ENCODE peak calls at places on chromosomes 13 and 19, in seven cellular contexts. U is lower leg skin, I is BE2C, X is PC-9, Y is IMR-90, Z is WTC11, T is A549. L is an unnamed sample.

GRCh38 chr13:95650691-95651090 is 6.2 kb upstream of the DZIP1 start:
- DNase-seq in X (no peak), I (no peak), U (no peak), Y (no peak), T (no peak), Z (no peak), L (no peak)

GRCh38 chr19:13366529-13367143 is 139.6 kb downstream of the CACNA1A start:
- DNase-seq in Y (peak; percentile 31), U (no peak), Z (peak; percentile 16), X (peak; percentile 16), T (peak; percentile 20), I (no peak), L (peak; percentile 4)

GRCh38 chr19:17337675-17338439 is 504 bp downstream of the GTPBP3 start:
- DNase-seq in Y (no peak), U (no peak), Z (peak; percentile 48), I (peak; percentile 33), X (no peak), T (no peak), L (peak; percentile 53)

GRCh38 chr19:28667348-28667977 is 545.5 kb downstream of the UQCRFS1 start:
- DNase-seq in X (no peak), I (no peak), Y (no peak), Z (no peak), T (no peak), U (no peak), L (no peak)

GRCh38 chr13:85313761-85314503 is 485.3 kb downstream of the SLITRK6 start:
- DNase-seq in T (peak; percentile 0), X (peak; percentile 1), Z (no peak), U (no peak), Y (peak; percentile 46), I (peak; percentile 58), L (no peak)

GRCh38 chr19:6769006-6769637 is 1.9 kb upstream of the SH2D3A start:
- DNase-seq in Z (peak; percentile 45), Y (peak; percentile 19), I (no peak), T (no peak), U (no peak), X (no peak), L (no peak)

GRCh38 chr19:2050349-2050990 is 574 bp downstream of the MKNK2 start:
- DNase-seq in T (no peak), Z (no peak), X (no peak), U (no peak), Y (no peak), I (no peak), L (peak; percentile 46)

GRCh38 chr13:83024226-83024625 is 858.0 kb downstream of the SLITRK1 start:
- DNase-seq in Y (peak; percentile 7), U (no peak), T (no peak), Z (no peak), X (no peak), I (no peak), L (no peak)

GRCh38 chr13:37192986-37193385 is 87.5 kb upstream of the CSNK1A1L start:
- DNase-seq in U (no peak), Z (no peak), Y (peak; percentile 9), I (no peak), X (no peak), T (no peak), L (no peak)

GRCh38 chr13:37443538-37443937 is 155.0 kb downstream of the POSTN start:
- DNase-seq in I (no peak), U (no peak), X (no peak), T (no peak), Y (peak; percentile 90), Z (no peak), L (no peak)

GRCh38 chr13:110044521-110045200 is 258.3 kb upstream of the IRS2 start:
- DNase-seq in T (no peak), Y (peak; percentile 16), X (no peak), U (no peak), Z (no peak), I (no peak), L (no peak)
- TF ChIP-seq CTCF in T (no peak), Y (no peak), X (no peak), U (no peak), Z (no peak), I (no peak), L (no peak)

GRCh38 chr13:55516610-55517009 is 1624.1 kb upstream of the PRR20A start:
- DNase-seq in U (no peak), X (no peak), I (peak; percentile 8), Z (no peak), T (no peak), Y (no peak), L (no peak)

GRCh38 chr13:55517312-55517711 is 1623.4 kb upstream of the PRR20A start:
- DNase-seq in Y (no peak), U (no peak), I (peak; percentile 41), T (no peak), Z (peak; percentile 41), X (no peak), L (no peak)
- TF ChIP-seq CTCF in Y (no peak), U (no peak), I (peak; percentile 65), T (no peak), Z (peak; percentile 49), X (peak; percentile 32), L (no peak)

GRCh38 chr19:8503506-8503905 is 1.1 kb upstream of the PRAM1 start:
- DNase-seq in I (no peak), Y (no peak), T (no peak), X (no peak), U (no peak), Z (no peak), L (no peak)

GRCh38 chr19:8510589-8511115 is 3.3 kb downstream of the ZNF414 start:
- DNase-seq in X (no peak), I (no peak), Y (no peak), U (no peak), T (no peak), Z (no peak), L (no peak)

GRCh38 chr19:8504171-8504570 is 1.7 kb upstream of the PRAM1 start:
- DNase-seq in Y (no peak), U (no peak), X (no peak), I (no peak), Z (no peak), T (no peak), L (no peak)

GRCh38 chr19:8505680-8506401 is 3.4 kb upstream of the PRAM1 start:
- DNase-seq in X (peak; percentile 72), U (peak; percentile 68), Y (peak; percentile 49), Z (peak; percentile 86), T (peak; percentile 81), I (peak; percentile 92), L (peak; percentile 93)

DNA sequence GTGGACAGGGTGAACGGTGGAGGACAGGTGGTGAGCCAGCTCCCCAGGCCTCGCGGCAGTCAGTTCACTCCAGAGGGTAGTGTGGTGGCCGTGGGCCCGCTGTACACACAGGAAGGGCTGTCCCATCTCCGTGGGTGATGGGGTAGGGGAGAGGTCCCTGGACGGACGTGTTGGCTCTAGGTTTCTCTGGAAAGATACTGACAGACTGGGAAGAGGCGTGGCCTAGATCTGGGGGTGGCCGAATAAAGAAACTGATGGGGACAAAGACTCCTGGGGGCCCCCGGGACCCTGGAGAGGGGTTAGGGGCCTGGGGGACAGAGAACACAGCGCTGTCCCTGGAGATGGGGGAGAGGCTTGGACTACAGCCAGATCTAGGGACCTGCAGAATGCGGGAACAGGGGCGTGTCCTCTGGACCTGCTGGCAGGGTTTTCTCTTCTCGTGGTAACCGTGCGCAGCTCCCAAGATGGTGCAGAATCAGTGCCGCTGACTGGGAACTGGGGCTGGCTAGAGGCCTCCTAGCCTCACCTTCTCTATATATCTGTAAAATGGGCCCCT is 4.0 kb upstream of the PRAM1 start:
- DNase-seq in Y (no peak), X (no peak), Z (peak; percentile 48), U (no peak), T (peak; percentile 43), I (peak; percentile 72), L (no peak)
- TF ChIP-seq CTCF in Y (no peak), X (peak; percentile 54), Z (no peak), U (no peak), T (peak; percentile 5), I (no peak), L (peak; percentile 32)

GRCh38 chr19:11694533-11695439 is 44.0 kb downstream of the ZNF823 start:
- DNase-seq in X (peak; percentile 94), T (no peak), U (peak; percentile 97), I (peak; percentile 98), Z (peak; percentile 99), Y (peak; percentile 86), L (peak; percentile 99)

GRCh38 chr19:11697284-11697855 is 41.4 kb downstream of the ZNF823 start:
- DNase-seq in Y (no peak), X (no peak), Z (no peak), I (no peak), T (no peak), U (no peak), L (no peak)

GRCh38 chr19:11705474-11705873 is 33.3 kb downstream of the ZNF823 start:
- DNase-seq in T (no peak), X (no peak), I (no peak), Z (no peak), Y (no peak), U (no peak), L (no peak)

GRCh38 chr19:11698231-11698630 is 40.5 kb downstream of the ZNF823 start:
- DNase-seq in Z (no peak), T (no peak), U (no peak), X (no peak), Y (no peak), I (no peak), L (no peak)

GRCh38 chr19:11699931-11700794 is 38.6 kb downstream of the ZNF823 start:
- DNase-seq in U (no peak), T (no peak), X (peak; percentile 12), Z (no peak), I (peak; percentile 15), Y (peak; percentile 42), L (no peak)
- TF ChIP-seq CTCF in U (no peak), T (no peak), X (peak; percentile 92), Z (peak; percentile 41), I (peak; percentile 76), Y (peak; percentile 67), L (peak; percentile 75)

L was measured in nephron progenitor cell.